ENCODE peak calls at places on chromosome 12, in five cellular contexts. Y is GM20000, Q is psoas muscle, S is left lung, B is dorsolateral prefrontal cortex. W is an unnamed sample.

GRCh38 chr12:497501-498160 is 37.9 kb downstream of the B4GALNT3 start:
- DNase-seq in Y (no peak), S (no peak), B (no peak), Q (no peak), W (no peak)

GRCh38 chr12:6093764-6094163 is 30.7 kb downstream of the VWF start:
- DNase-seq in B (no peak), Y (no peak), S (no peak), Q (no peak), W (no peak)

GRCh38 chr12:60123443-60124000 is 527.7 kb downstream of the SLC16A7 start:
- DNase-seq in Y (no peak), S (no peak), B (no peak), Q (no peak), W (no peak)

GRCh38 chr12:88944403-88944802 is 364.1 kb upstream of the KITLG start:
- DNase-seq in B (no peak), Q (no peak), Y (no peak), S (no peak), W (no peak)

GRCh38 chr12:19075711-19076340 is 53.7 kb upstream of the PLEKHA5 start:
- DNase-seq in Q (no peak), Y (no peak), B (no peak), S (no peak), W (no peak)

GRCh38 chr12:66571361-66571760 is 107.5 kb downstream of the GRIP1 start:
- DNase-seq in Y (no peak), S (no peak), B (no peak), Q (no peak), W (no peak)

GRCh38 chr12:69154585-69155363 is 84.6 kb upstream of the CPSF6 start:
- DNase-seq in Q (peak; percentile 73), Y (peak; percentile 71), B (peak; percentile 41), S (no peak), W (peak; percentile 66)

GRCh38 chr12:19972325-19973288 is 395.7 kb upstream of the PDE3A start:
- DNase-seq in S (no peak), Q (no peak), Y (peak; percentile 39), B (no peak), W (no peak)

GRCh38 chr12:121050725-121051124 is 11.7 kb upstream of the OASL start:
- DNase-seq in Y (no peak), Q (no peak), S (no peak), B (no peak), W (no peak)

GRCh38 chr12:97745406-97746101 is 282.9 kb downstream of the RMST start:
- DNase-seq in S (peak; percentile 8), Q (no peak), B (no peak), Y (no peak), W (no peak)

GRCh38 chr12:29743801-29744200 is 39.9 kb downstream of the TMTC1 start:
- DNase-seq in Q (no peak), S (no peak), B (no peak), Y (no peak), W (no peak)

GRCh38 chr12:48996794-48997718 is 2.1 kb downstream of the DDN start:
- DNase-seq in S (peak; percentile 94), B (peak; percentile 75), Q (peak; percentile 88), Y (peak; percentile 88), W (peak; percentile 83)

GRCh38 chr12:132380646-132381045 is 51.3 kb upstream of the GALNT9 start:
- DNase-seq in B (no peak), Y (no peak), Q (no peak), S (no peak), W (no peak)

GRCh38 chr12:56104815-56105476 is 587 bp downstream of the PA2G4 start:
- DNase-seq in Y (no peak), B (no peak), Q (peak; percentile 56), S (peak; percentile 84), W (no peak)

GRCh38 chr12:68253504-68253903 is at the start of gene IL22:
- DNase-seq in Y (no peak), S (no peak), Q (no peak), B (no peak), W (no peak)

GRCh38 chr12:13772264-13772663 is 209.1 kb downstream of the GRIN2B start:
- DNase-seq in B (no peak), Q (no peak), Y (no peak), S (no peak), W (no peak)

GRCh38 chr12:129109174-129110001 is 256.1 kb downstream of the GLT1D1 start:
- DNase-seq in S (no peak), Y (no peak), B (no peak), Q (no peak), W (no peak)

GRCh38 chr12:110829308-110829707 is 17.5 kb upstream of the CCDC63 start:
- DNase-seq in B (no peak), Q (no peak), Y (no peak), S (no peak), W (no peak)

GRCh38 chr12:131615316-131616053 is 95.4 kb upstream of the SFSWAP start:
- DNase-seq in B (no peak), Y (no peak), S (no peak), Q (no peak), W (no peak)

GRCh38 chr12:111055181-111055880 is 135.0 kb upstream of the MYL2 start:
- DNase-seq in B (no peak), S (no peak), Y (no peak), Q (no peak), W (no peak)

GRCh38 chr12:57852620-57853509 is 6.3 kb upstream of the CTDSP2 start:
- DNase-seq in S (no peak), B (peak; percentile 61), Q (peak; percentile 81), Y (no peak), W (no peak)

GRCh38 chr12:129610601-129611120 is 293.2 kb downstream of the TMEM132D start:
- DNase-seq in B (no peak), Q (no peak), Y (no peak), S (no peak), W (no peak)

GRCh38 chr12:1605129-1606020 is 11.0 kb upstream of the FBXL14 start:
- DNase-seq in S (peak; percentile 85), B (peak; percentile 54), Y (peak; percentile 55), Q (peak; percentile 72), W (peak; percentile 67)

DNA sequence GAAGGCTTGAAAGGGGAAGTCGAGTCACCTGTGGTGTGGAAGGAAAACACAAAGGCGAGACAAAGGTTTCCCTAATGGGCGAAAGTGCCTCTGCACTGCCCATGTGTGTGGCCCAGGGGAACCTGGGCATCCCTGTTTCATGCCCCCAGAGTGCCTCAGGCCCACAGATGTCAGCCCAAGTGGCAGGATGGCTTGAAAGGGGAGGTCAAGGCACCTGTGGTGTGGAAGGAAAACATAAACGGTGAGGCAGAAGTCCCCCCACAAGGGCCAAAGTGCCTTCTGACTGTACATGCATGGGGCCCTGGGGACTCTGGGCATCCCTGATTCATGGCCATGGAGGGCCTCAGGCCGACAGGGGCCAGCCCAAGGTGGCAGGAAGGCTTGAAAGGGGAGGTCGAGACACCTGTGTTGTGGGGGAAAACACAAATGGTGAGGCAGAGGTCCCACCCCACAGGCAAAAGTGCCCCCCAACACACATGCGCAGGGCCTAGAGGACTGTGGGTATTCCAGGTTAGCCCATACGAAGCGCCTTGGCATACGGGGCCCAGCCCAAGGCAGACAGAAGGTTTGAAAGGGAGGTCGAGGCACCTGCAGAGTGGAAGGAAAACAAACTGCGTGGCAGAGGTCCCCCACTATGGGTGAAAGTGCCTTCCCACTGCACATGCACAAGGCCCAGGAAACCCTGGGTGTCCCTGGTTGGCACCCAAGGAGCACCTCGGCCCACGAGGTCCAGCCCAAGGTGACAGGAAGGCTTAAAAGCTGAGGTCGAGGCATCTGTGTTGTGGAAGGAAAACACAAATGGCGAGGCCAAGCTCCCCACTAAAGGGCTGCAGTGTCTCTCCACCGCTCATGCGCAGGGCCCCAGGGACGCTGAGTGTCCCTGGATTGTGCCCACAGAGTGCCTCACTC is 382.3 kb downstream of the ALG10 start:
- DNase-seq in S (peak; percentile 32), Y (peak; percentile 0), B (peak; percentile 0), Q (peak; percentile 13), W (peak; percentile 1)
- TF ChIP-seq CTCF in S (no peak), Y (no peak), B (no peak), Q (no peak), W (no peak)

GRCh38 chr12:94139816-94140215 is 8.6 kb upstream of the PLXNC1 start:
- DNase-seq in Q (no peak), S (no peak), Y (no peak), B (no peak), W (no peak)
- TF ChIP-seq CTCF in Q (no peak), S (no peak), Y (no peak), B (no peak), W (no peak)

GRCh38 chr12:87344699-87345098 is 684.5 kb downstream of the C12orf50 start:
- DNase-seq in B (no peak), Q (no peak), S (no peak), Y (no peak), W (no peak)
- TF ChIP-seq CTCF in B (no peak), Q (no peak), S (no peak), Y (no peak), W (no peak)

DNA sequence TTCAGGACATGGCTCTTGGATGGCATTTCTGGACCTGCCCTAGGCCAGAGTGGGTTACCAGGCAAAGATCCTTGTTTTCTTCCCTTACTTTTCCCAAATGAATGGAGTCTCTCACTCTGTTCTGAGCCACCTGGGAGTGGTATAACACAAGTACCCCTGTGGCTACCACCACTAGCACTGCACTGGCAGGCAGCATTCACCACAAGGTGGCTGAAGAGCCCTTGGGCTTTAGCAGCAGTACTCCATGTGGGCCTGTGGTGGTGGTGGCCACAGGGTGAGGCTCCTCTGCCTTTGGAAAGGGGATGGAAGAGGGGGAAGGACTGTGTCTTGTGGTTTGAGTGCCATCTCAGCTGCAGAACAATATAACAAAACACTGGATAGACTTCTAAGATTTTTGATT is 38.0 kb upstream of the LMNTD1 start:
- DNase-seq in B (no peak), S (no peak), Q (no peak), Y (no peak), W (no peak)
- TF ChIP-seq CTCF in B (no peak), S (no peak), Q (no peak), Y (no peak), W (no peak)